ENCODE peak calls at places on chromosomes 5 and 9, in five cellular contexts. D is HepG2, V is mucosa of descending colon, I is aorta, L is left ventricle myocardium inferior. Y is an unnamed sample.

GRCh38 chr9:73137914-73138313 is 13.8 kb upstream of the ANXA1 start:
- DNase-seq in D (no peak), I (no peak), V (no peak), L (no peak), Y (no peak)

GRCh38 chr9:104903609-104904008 is 24.3 kb downstream of the ABCA1 start:
- DNase-seq in I (no peak), V (no peak), D (peak), L (no peak), Y (no peak)

GRCh38 chr9:13388157-13388556 is 108.7 kb upstream of the MPDZ start:
- DNase-seq in D (no peak), I (no peak), V (no peak), L (no peak), Y (peak)

GRCh38 chr9:119868694-119869093 is 499.5 kb upstream of the BRINP1 start:
- DNase-seq in I (no peak), D (no peak), V (no peak), L (no peak), Y (no peak)

GRCh38 chr9:86503281-86503680 is 149.1 kb upstream of the TUT7 start:
- DNase-seq in I (no peak), L (no peak), V (no peak), D (no peak), Y (no peak)

GRCh38 chr9:6827370-6827949 is 69.7 kb downstream of the KDM4C start:
- DNase-seq in L (no peak), D (peak), V (no peak), I (no peak), Y (no peak)

GRCh38 chr9:135476981-135477380 is 2.6 kb upstream of the PPP1R26 start:
- DNase-seq in L (no peak), I (no peak), V (no peak), D (peak), Y (no peak)

GRCh38 chr9:37710039-37710438 is 43.6 kb upstream of the TRMT10B start:
- DNase-seq in L (no peak), I (no peak), V (no peak), D (no peak), Y (no peak)

GRCh38 chr5:172630961-172631360 is 10.1 kb upstream of the NEURL1B start:
- DNase-seq in D (no peak), V (no peak), L (no peak), I (peak), Y (no peak)

GRCh38 chr5:178123094-178123986 is 7.5 kb upstream of the RMND5B start:
- DNase-seq in L (no peak), I (no peak), V (no peak), D (no peak), Y (no peak)

GRCh38 chr5:52985306-52985705 is 3.8 kb upstream of the ITGA2 start:
- DNase-seq in D (no peak), I (no peak), V (no peak), L (no peak), Y (no peak)

GRCh38 chr9:36399980-36400331 is at the start of gene RNF38:
- DNase-seq in L (no peak), I (no peak), D (no peak), V (no peak), Y (no peak)

GRCh38 chr9:79213417-79214125 is 358.2 kb upstream of the TLE4 start:
- DNase-seq in L (no peak), I (no peak), D (no peak), V (no peak), Y (no peak)

GRCh38 chr9:4327504-4328191 is 27.8 kb upstream of the GLIS3 start:
- DNase-seq in D (no peak), I (no peak), L (no peak), V (no peak), Y (no peak)

GRCh38 chr9:129776938-129777768 is 24.3 kb upstream of the PTGES start:
- DNase-seq in I (peak), V (peak), L (peak), D (peak), Y (peak)

GRCh38 chr9:101398930-101399640 is 434 bp downstream of the ZNF189 start:
- DNase-seq in I (no peak), L (no peak), D (no peak), V (no peak), Y (peak)

GRCh38 chr5:74334434-74335364 is 305.8 kb downstream of the ENC1 start:
- DNase-seq in I (no peak), V (no peak), L (no peak), D (no peak), Y (no peak)

GRCh38 chr9:2576631-2577030 is 45.0 kb upstream of the VLDLR start:
- DNase-seq in I (no peak), L (no peak), D (no peak), V (no peak), Y (no peak)

GRCh38 chr5:78345485-78345884 is 14.9 kb upstream of the SCAMP1 start:
- DNase-seq in L (no peak), D (no peak), I (no peak), V (no peak), Y (no peak)

GRCh38 chr9:101480386-101480785 is 44.8 kb upstream of the ALDOB start:
- DNase-seq in V (no peak), I (no peak), L (no peak), D (no peak), Y (no peak)

GRCh38 chr5:154278172-154278571 is 87.6 kb downstream of the GALNT10 start:
- DNase-seq in D (no peak), V (no peak), L (no peak), I (no peak), Y (no peak)

GRCh38 chr5:139043127-139043905 is 154.9 kb downstream of the SIL1 start:
- DNase-seq in V (no peak), L (no peak), D (no peak), I (no peak), Y (no peak)

GRCh38 chr5:143896981-143897380 is 85.0 kb downstream of the HMHB1 start:
- DNase-seq in V (no peak), I (no peak), L (no peak), D (no peak), Y (no peak)

DNA sequence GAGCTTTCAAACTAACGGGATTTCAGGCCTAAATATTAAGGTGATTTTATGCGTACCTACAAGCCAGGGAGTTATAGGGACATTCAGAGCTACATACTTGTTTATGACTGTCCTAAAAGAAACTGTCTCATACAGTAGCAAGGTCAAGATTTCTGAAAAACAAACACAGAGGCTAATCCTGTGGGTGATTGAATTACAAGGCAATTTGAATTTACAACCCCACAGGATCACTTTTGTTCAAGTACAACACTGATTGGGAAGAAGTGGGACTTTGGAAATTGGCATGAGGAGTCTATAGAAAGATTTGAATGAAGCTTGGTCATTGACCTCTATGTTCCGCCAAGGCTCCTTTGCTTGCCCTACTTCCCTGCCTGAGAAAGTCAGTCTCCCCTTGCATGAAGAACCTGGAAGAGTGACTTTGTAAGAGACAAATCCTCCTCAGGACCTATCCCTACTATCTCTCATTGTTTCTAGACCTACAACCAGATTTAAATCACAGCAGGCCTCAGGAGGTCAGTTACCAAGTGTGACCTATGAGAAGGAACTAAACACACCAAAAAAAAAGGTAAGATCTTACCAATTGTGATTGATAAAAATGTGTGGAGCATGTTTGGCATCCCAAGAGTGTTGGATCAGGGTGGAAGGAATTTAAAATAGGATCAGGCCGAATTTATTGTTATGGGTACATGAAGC is 38.4 kb upstream of the CDC42SE2 start:
- DNase-seq in V (no peak), I (no peak), L (no peak), D (no peak), Y (no peak)
- H3K4me3 ChIP-seq in V (no peak), I (no peak), L (no peak), D (no peak), Y (no peak)

GRCh38 chr9:93266521-93267001 is 82.6 kb downstream of the WNK2 start:
- DNase-seq in V (no peak), L (no peak), D (no peak), I (peak), Y (no peak)

GRCh38 chr9:93264338-93265125 is 80.6 kb downstream of the WNK2 start:
- DNase-seq in I (peak), D (no peak), L (no peak), V (no peak), Y (no peak)

GRCh38 chr9:93267091-93267541 is 83.2 kb downstream of the WNK2 start:
- DNase-seq in D (no peak), V (peak), I (peak), L (no peak), Y (peak)

GRCh38 chr9:93265301-93265971 is 81.5 kb downstream of the WNK2 start:
- DNase-seq in I (peak), L (no peak), D (no peak), V (no peak), Y (no peak)

DNA sequence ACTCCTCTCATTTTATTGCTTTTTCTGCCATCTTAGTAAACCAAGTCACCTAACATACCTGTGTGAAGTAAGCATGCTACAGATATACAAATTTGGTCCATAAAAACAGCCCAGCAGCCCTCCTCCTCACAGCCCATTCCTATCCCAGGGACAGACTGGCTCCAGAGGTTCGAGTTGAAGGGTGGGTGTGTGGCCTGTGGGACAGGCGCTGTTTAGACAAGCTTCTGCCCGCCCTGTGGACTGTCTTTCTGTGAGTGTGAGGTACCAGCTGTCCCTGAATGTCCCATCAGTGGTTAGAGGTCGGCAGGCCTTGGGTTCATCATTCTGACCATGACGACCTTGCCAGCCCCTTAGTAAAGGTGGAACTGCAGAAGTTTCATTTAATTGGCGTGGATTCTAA is 82.0 kb downstream of the WNK2 start:
- DNase-seq in I (no peak), D (no peak), V (no peak), L (no peak), Y (peak)
- H3K4me3 ChIP-seq in I (no peak), D (no peak), V (no peak), L (no peak), Y (no peak)

DNA sequence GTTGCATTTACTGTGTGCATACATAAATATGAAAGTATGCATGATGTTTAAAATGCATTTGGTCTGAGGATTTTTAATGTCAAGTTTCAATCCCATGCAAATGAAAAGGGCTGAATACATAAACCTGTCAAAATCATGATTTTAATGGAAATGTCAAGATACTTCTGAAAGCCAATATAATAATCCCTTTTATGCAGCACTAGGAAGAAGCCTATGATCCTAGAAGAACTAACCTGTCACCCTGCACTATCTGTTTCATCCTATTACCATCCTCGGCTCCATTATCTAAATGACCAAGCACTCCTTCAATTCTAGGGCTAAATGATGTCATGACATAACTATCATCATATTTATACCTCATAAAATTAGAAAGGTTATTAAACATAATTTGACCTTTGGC is 2229.4 kb upstream of the WWC1 start:
- DNase-seq in I (no peak), D (no peak), V (no peak), L (no peak), Y (no peak)
- H3K4me3 ChIP-seq in I (no peak), D (no peak), V (no peak), L (no peak), Y (no peak)

DNA sequence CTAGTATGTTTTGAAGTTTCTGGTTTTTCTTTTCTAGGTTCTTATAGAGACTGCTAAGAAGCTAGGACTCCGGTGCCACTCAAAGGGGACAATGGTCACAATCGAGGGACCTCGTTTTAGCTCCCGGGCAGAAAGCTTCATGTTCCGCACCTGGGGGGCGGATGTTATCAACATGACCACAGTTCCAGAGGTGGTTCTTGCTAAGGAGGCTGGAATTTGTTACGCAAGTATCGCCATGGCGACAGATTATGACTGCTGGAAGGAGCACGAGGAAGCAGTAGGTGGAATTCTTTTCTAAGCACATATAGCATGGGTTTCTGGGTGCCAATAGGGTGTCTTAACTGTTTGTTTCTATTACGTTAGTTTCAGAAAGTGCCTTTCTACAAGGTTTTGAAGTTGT is 52.2 kb downstream of the MTAP start:
- DNase-seq in D (peak), L (no peak), I (no peak), V (no peak), Y (no peak)
- H3K4me3 ChIP-seq in D (no peak), L (no peak), I (no peak), V (no peak), Y (no peak)

DNA sequence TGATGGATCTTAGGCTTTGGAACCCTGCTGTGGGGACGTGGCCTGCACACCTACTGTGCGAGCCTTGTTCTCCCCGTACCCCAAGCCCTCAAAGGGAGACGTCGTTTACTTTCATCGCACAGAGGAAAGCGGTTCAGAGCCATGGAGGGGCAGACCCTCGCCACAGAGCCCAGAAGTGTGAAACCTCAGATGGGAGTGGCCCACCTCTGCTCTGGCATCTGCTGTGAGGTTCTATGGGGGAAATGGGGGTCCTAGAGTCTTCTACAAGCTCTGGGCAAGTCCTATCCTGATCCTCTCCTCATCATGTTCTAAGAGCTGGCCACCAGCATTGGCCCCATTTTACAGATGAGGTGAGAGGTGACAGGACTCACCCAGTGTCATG is 3.7 kb upstream of the RNF44 start:
- DNase-seq in V (peak), D (no peak), I (no peak), L (no peak), Y (no peak)
- H3K4me3 ChIP-seq in V (no peak), D (no peak), I (no peak), L (no peak), Y (no peak)

GRCh38 chr5:579746-580366 is 32.3 kb upstream of the CEP72 start:
- DNase-seq in I (no peak), L (no peak), V (no peak), D (no peak), Y (no peak)
- H3K4me3 ChIP-seq in I (no peak), L (no peak), V (no peak), D (no peak), Y (no peak)

GRCh38 chr5:151076616-151077015 is 4.2 kb downstream of the TNIP1 start:
- DNase-seq in I (peak), D (no peak), L (no peak), V (no peak), Y (no peak)

GRCh38 chr5:151079838-151080619 is 805 bp downstream of the TNIP1 start:
- DNase-seq in D (no peak), V (no peak), L (no peak), I (no peak), Y (no peak)

GRCh38 chr5:151080620-151081425 is at the start of gene TNIP1:
- DNase-seq in D (peak), I (peak), V (peak), L (peak), Y (peak)

GRCh38 chr5:151077419-151077818 is 3.4 kb downstream of the TNIP1 start:
- DNase-seq in L (no peak), D (no peak), V (no peak), I (peak), Y (no peak)

DNA sequence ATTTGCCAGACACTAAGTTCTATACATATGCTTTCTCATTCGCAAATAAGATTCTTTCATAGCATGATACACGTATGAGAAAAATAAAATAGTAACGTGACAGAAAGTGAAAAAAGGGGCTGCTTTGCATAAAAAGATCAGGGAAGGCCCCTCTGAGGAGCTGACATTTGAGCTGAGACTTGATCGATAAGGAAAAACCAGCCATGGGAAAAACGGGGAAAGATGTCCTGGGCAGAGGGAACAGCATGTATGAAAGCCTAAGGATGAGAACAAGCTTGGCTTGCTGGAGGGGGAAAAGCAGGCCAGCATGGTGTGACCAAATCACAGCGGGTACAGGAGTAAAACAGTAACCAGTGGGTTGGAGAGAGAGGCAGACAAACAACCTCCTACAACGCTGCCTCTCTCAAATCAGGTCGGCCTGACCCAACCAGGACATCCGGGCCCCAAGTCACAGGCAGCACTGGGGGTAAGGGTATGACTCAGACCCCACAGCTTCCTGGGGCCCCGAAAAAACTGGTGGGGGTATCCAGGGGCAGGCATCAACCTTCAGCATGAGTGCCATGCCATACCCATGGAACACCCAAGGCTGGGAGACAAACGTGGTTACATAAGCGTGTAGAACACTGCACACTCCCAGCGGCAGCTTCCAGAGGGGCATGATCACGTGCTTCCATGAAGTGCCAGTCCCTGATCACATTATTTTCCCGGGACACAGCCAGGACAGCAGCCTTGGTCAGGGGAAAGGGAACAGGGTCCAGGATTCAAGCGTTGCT is 2.2 kb downstream of the TNIP1 start:
- DNase-seq in L (no peak), D (no peak), V (peak), I (peak), Y (no peak)
- H3K4me3 ChIP-seq in L (peak), D (no peak), V (no peak), I (no peak), Y (no peak)

Y was measured in adrenal gland.